ENCODE peak calls at places on chromosomes 11 and 22, in six cellular contexts. C is CD4-positive, alpha-beta T cell; Z is neural progenitor cell; H is PC-9; K is transverse colon; U is tibial artery. Y is an unnamed sample.

GRCh38 chr22:31943206-31943975 is 944 bp upstream of the YWHAH start:
- DNase-seq in C (no peak), Z (no peak), H (no peak), K (no peak), U (no peak), Y (no peak)

GRCh38 chr22:19576460-19577421 is 52.5 kb upstream of the CLDN5 start:
- DNase-seq in C (peak), Z (peak), H (peak), K (no peak), U (no peak), Y (peak)

GRCh38 chr22:20579273-20580120 is 72.1 kb downstream of the MED15 start:
- DNase-seq in C (no peak), Z (no peak), H (no peak), K (no peak), U (no peak), Y (no peak)

GRCh38 chr11:60251485-60252207 is 8.7 kb upstream of the MS4A4E start:
- DNase-seq in C (no peak), Z (peak), H (no peak), K (no peak), U (no peak), Y (no peak)

GRCh38 chr11:77091146-77091940 is 11.3 kb upstream of the OMP start:
- DNase-seq in C (peak), Z (peak), H (peak), K (peak), U (peak), Y (peak)

GRCh38 chr11:23764285-23764684 is 732.6 kb upstream of the LUZP2 start:
- DNase-seq in C (no peak), Z (no peak), H (no peak), K (no peak), U (no peak), Y (no peak)

GRCh38 chr11:109957601-109958000 is 135.6 kb upstream of the ZC3H12C start:
- DNase-seq in C (no peak), Z (no peak), H (no peak), K (no peak), U (no peak), Y (no peak)

GRCh38 chr11:3217751-3218482 is 696 bp downstream of the MRGPRG start:
- DNase-seq in C (no peak), Z (no peak), H (no peak), K (peak), U (peak), Y (no peak)

GRCh38 chr11:65311197-65311631 is 3.5 kb upstream of the CDC42EP2 start:
- DNase-seq in C (no peak), Z (peak), H (peak), K (no peak), U (no peak), Y (no peak)

GRCh38 chr11:2287102-2287501 is 14.6 kb downstream of the C11orf21 start:
- DNase-seq in C (no peak), Z (no peak), H (no peak), K (no peak), U (peak), Y (no peak)

GRCh38 chr11:79088967-79089366 is 351.9 kb downstream of the TENM4 start:
- DNase-seq in C (no peak), Z (peak), H (no peak), K (no peak), U (no peak), Y (no peak)

GRCh38 chr11:75280770-75281468 is 40.3 kb downstream of the TPBGL start:
- DNase-seq in C (no peak), Z (no peak), H (no peak), K (peak), U (no peak), Y (no peak)

GRCh38 chr11:82733444-82734119 is at the start of gene FAM181B:
- DNase-seq in C (peak), Z (peak), H (no peak), K (peak), U (peak), Y (peak)

GRCh38 chr11:90774727-90775572 is 552.1 kb upstream of the CHORDC1 start:
- DNase-seq in C (no peak), Z (peak), H (no peak), K (no peak), U (no peak), Y (no peak)

GRCh38 chr11:44732564-44732963 is 5.8 kb downstream of the TSPAN18 start:
- DNase-seq in C (no peak), Z (no peak), H (no peak), K (no peak), U (no peak), Y (no peak)

GRCh38 chr11:60859616-60860250 is 4.0 kb upstream of the PTGDR2 start:
- DNase-seq in C (no peak), Z (no peak), H (peak), K (no peak), U (no peak), Y (no peak)

GRCh38 chr22:19889951-19890350 is 35.3 kb upstream of the GNB1L start:
- DNase-seq in C (no peak), Z (no peak), H (no peak), K (no peak), U (no peak), Y (no peak)

GRCh38 chr11:88246680-88247079 is 71.4 kb upstream of the RAB38 start:
- DNase-seq in C (no peak), Z (no peak), H (no peak), K (no peak), U (no peak), Y (peak)

GRCh38 chr11:129960216-129961214 is 42.1 kb downstream of the PRDM10 start:
- DNase-seq in C (no peak), Z (no peak), H (peak), K (no peak), U (no peak), Y (peak)

GRCh38 chr11:112554586-112554985 is 293.9 kb upstream of the PLET1 start:
- DNase-seq in C (no peak), Z (no peak), H (peak), K (no peak), U (no peak), Y (no peak)

GRCh38 chr11:20374746-20375305 is 11.3 kb downstream of the HTATIP2 start:
- DNase-seq in C (no peak), Z (no peak), H (no peak), K (peak), U (no peak), Y (no peak)

GRCh38 chr11:10725114-10725906 is 25.7 kb upstream of the CTR9 start:
- DNase-seq in C (no peak), Z (no peak), H (no peak), K (no peak), U (no peak), Y (peak)

GRCh38 chr11:35593143-35593542 is 25.1 kb upstream of the FJX1 start:
- DNase-seq in C (no peak), Z (no peak), H (peak), K (no peak), U (no peak), Y (peak)
- H3K27ac ChIP-seq in C (no peak), Z (no peak), H (peak), K (no peak), U (no peak), Y (no peak)

DNA sequence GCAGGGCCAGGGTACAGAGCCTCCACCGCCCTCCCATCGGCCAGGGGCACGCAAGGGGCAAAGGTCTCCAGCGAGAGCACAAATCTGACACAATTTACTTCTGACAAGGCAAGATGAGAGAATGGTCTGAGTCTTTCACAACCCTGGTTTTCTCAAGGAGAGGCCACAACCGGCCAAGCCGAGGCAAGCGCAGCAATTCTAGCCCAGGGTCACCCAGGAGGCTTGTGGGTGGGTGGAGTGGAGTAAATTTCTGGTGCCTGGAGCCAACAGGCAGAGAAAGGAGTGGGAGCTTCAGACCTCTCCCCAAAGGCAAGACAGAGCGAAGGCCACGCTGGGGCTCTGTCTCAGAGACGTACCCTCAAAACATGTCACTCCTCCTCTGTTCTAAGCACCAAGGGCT is 9.3 kb downstream of the LARGE2 start:
- DNase-seq in C (no peak), Z (no peak), H (no peak), K (no peak), U (peak), Y (no peak)
- H3K27ac ChIP-seq in C (no peak), Z (peak), H (no peak), K (no peak), U (no peak), Y (peak)

DNA sequence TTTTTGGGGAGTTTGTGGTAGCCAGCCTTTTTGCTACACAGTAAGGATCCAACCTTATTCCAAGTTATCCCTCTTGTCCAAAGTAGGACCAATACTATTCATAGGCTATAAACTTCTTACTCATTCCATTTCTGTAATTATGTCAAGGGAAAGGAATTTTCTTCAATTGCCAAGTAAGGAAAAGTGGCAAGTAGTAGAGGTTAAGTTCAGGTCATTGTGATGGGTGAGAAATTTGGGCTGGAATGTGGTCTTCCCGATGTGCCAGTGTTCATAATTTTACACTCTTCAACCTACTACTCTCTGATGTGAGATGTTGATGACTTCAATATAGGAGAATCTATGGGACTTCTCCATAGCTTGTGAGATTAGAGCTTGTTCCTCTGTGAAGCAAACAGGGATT is 648.8 kb downstream of the METTL15 start:
- DNase-seq in C (no peak), Z (no peak), H (peak), K (no peak), U (no peak), Y (no peak)
- H3K27ac ChIP-seq in C (no peak), Z (no peak), H (peak), K (no peak), U (no peak), Y (no peak)

GRCh38 chr11:72782081-72782920 is 11.5 kb downstream of the STARD10 start:
- DNase-seq in C (no peak), Z (peak), H (no peak), K (peak), U (no peak), Y (no peak)
- H3K27ac ChIP-seq in C (peak), Z (no peak), H (no peak), K (peak), U (peak), Y (no peak)

GRCh38 chr11:823441-824291 is 4.1 kb upstream of the CRACR2B start:
- DNase-seq in C (no peak), Z (no peak), H (peak), K (no peak), U (no peak), Y (no peak)
- H3K27ac ChIP-seq in C (no peak), Z (no peak), H (no peak), K (no peak), U (no peak), Y (no peak)

GRCh38 chr11:69635804-69636511 is 5.0 kb upstream of the CCND1 start:
- DNase-seq in C (no peak), Z (no peak), H (no peak), K (no peak), U (no peak), Y (no peak)
- H3K27ac ChIP-seq in C (no peak), Z (no peak), H (peak), K (no peak), U (peak), Y (no peak)

GRCh38 chr11:62648967-62649364 is 2.6 kb upstream of the GANAB start:
- DNase-seq in C (no peak), Z (no peak), H (no peak), K (no peak), U (no peak), Y (no peak)

GRCh38 chr11:62646825-62647608 is 604 bp upstream of the GANAB start:
- DNase-seq in C (no peak), Z (no peak), H (no peak), K (no peak), U (peak), Y (no peak)

GRCh38 chr11:62645934-62646824 is at the start of gene GANAB:
- DNase-seq in C (peak), Z (peak), H (peak), K (peak), U (peak), Y (peak)

GRCh38 chr11:62648185-62648966 is 2.0 kb upstream of the GANAB start:
- DNase-seq in C (no peak), Z (no peak), H (no peak), K (no peak), U (no peak), Y (no peak)

GRCh38 chr11:62647609-62648005 is 1.2 kb upstream of the GANAB start:
- DNase-seq in C (no peak), Z (no peak), H (no peak), K (no peak), U (no peak), Y (no peak)
- H3K27ac ChIP-seq in C (no peak), Z (no peak), H (no peak), K (no peak), U (no peak), Y (no peak)

DNA sequence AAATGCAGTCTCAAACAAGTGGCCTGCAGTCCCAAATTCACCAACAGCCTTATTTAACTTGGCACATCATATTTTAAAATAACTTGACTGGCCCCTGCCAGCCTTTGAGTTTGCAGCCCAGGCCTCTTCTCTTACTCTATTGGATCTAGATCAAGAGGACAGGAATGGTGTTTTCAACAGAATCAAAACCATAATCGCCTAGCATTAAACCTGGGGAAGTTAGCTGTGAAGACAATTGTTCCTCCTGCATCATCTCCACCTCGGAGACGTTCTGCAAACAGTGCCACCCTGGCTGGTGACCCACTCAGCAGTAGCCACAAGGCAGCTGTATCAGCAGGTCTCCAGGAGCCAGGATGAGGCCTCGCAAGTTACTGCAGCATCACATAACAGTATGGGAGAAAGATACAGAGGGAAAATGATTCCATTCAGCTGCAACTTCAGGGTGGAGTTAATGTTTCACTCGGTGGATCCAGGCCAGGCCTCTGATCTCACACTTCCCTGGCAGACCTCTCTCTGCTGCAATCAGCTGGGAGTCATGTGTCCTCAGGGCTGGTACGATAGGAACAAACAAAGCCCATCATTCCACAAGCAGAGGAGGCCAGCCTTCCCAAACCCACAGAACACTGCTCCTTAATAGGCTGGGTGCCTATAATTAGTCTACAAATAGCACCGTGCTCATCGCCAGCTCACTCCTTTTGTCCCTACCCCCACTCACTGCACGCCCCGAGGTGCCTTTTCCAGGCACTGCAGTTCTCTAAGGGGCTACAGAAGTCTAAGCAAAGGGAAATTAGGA is 18.6 kb upstream of the SCN2B start:
- DNase-seq in C (no peak), Z (no peak), H (peak), K (peak), U (peak), Y (peak)
- H3K27ac ChIP-seq in C (no peak), Z (no peak), H (no peak), K (peak), U (no peak), Y (peak)